ENCODE peak calls at places on chromosomes 4 and X, in four cellular contexts. J is right lobe of liver, Z is brain microvascular endothelial cell, K is H1. S is an unnamed sample.

GRCh38 chr4:122346503-122346902 is 32.3 kb upstream of the ADAD1 start:
- DNase-seq in J (no peak), Z (no peak), K (no peak), S (no peak)

GRCh38 chr4:177228599-177228998 is 81.1 kb upstream of the NEIL3 start:
- DNase-seq in J (no peak), Z (no peak), K (no peak), S (no peak)

GRCh38 chrX:44245730-44246129 is 97.7 kb downstream of the EFHC2 start:
- DNase-seq in J (no peak), Z (no peak), K (no peak), S (no peak)

GRCh38 chr4:85669992-85670548 is 195.1 kb downstream of the ARHGAP24 start:
- DNase-seq in J (no peak), Z (no peak), K (no peak), S (no peak)

GRCh38 chrX:11531226-11531625 is 134.5 kb downstream of the ARHGAP6 start:
- DNase-seq in J (no peak), Z (no peak), K (no peak), S (no peak)

GRCh38 chr4:169219440-169219839 is 51.3 kb downstream of the SH3RF1 start:
- DNase-seq in J (no peak), Z (no peak), K (no peak), S (no peak)

GRCh38 chr4:113293673-113294072 is 244.2 kb downstream of the ANK2 start:
- DNase-seq in J (no peak), Z (no peak), K (no peak), S (no peak)

GRCh38 chrX:50100188-50100587 is 100.6 kb downstream of the AKAP4 start:
- DNase-seq in J (no peak), Z (no peak), K (no peak), S (no peak)

GRCh38 chr4:84497835-84498202 is 1.3 kb downstream of the NKX6-1 start:
- DNase-seq in J (no peak), Z (no peak), K (no peak), S (no peak)
- H3K27me3 ChIP-seq in J (peaks cover 84% of the 10 kb centered on the region), Z (peaks cover 28% of the 10 kb centered on the region), K (peaks cover 86% of the 10 kb centered on the region), S (peaks cover 16% of the 10 kb centered on the region)

DNA sequence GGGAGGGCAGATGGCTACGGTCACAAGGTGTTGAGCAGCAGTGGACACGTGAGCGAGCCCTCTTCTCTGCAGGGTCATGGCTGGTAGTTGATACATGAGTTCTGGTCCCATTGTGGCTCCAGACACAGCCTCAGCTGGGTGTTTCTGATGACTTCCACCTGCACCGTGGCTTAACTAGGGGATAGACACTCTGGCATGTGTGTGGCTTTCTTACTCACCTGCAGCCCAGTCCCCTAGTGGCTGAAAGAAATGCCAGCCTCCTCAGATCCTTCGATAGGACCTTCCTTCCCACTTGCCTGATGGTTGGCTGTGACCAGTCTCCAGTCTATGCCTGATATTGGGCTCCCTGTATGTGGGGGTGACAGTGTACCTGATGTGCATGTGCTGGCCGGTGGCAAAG is 5.0 kb downstream of the GPR78 start:
- DNase-seq in J (no peak), Z (no peak), K (no peak), S (no peak)
- H3K27me3 ChIP-seq in J (peaks cover 11% of the 10 kb centered on the region), Z (peaks cover 32% of the 10 kb centered on the region), K (peaks cover 13% of the 10 kb centered on the region), S (peaks cover 5% of the 10 kb centered on the region)

DNA sequence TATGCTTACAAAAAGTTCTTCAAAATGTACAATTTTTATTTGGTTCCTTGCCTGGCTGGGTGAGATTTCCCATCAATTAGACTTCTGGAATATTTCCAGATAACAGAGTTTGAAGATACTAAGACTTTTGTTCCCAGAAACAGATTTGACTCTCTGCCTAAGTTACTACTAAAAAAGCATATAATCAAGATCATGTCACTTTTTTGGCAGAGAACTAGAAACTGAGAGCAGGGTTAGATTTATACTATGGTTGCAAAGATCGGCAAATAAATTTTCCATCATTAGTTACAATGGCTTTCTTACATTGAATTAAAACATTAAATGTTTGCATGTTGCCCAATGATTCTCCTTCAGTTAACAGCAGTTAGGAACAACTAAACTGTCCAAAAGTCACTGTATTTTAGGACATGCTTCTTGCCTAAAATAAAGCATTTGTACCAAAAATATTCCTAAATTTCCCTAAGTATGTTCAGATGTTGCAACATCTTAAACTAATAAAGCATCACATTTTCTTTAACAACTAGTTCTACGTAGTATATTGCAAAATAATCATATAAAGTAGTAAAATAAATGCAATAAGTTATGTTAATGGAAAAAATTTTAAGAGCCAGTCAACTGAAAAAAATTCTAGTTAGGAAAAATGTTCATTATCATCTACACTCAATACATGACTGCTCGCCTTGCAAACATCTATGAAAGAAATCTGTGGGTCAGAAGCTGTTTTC is 73.0 kb downstream of the SEC24D start:
- DNase-seq in J (no peak), Z (no peak), K (no peak), S (no peak)
- H3K27me3 ChIP-seq in J (no peaks in the 10 kb centered on the region), Z (no peaks in the 10 kb centered on the region), K (no peaks in the 10 kb centered on the region), S (no peaks in the 10 kb centered on the region)

GRCh38 chrX:106177982-106178321 is 9.8 kb downstream of the PWWP3B start:
- DNase-seq in J (no peak), Z (no peak), K (no peak), S (no peak)

GRCh38 chrX:106178826-106179225 is 10.7 kb downstream of the PWWP3B start:
- DNase-seq in J (no peak), Z (no peak), K (no peak), S (no peak)

DNA sequence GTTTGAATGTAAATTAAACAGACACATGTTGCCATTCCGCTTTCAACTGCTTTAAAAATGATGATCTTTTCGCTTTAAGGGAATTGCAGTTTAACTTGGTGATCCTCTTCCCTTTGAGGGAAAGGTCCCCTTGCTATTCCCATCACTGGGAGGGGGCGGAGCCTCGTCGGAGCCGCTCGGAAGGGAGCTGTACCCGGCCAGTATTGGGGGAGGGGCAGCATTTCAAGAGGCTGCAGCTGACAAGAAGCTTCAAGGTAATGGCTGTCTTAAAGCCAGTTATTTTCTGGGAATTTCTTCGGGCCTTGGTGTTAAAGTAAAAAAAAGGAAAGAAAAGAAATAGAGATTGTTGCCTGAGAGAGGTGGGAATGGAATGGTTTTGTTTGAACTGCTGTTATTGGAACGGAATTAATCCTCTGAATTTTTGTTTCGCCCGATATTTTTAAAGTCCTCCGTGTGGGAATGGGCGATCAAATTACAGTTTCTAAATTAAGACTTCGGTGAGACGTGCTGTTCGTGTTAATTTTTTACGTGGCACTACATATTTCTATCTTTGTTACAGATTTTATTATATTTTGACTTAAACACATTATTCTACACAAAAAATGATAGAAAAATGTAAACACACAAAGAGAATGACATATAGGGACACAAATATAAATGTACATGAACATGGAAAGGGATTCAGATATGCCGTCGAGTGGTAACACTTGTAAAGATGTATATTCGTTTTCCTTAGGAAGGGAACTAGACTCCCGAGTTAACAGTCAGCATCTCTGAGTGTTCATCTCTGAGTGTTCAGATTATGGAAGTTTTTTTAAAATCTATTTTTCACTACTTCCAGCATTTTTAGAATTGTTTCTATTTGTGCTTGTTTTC is 9.2 kb downstream of the PWWP3B start:
- DNase-seq in J (peak; percentile 54), Z (peak; percentile 61), K (peak; percentile 33), S (no peak)
- H3K27me3 ChIP-seq in J (no peaks in the 10 kb centered on the region), Z (no peaks in the 10 kb centered on the region), K (no peaks in the 10 kb centered on the region), S (peaks cover 31% of the 10 kb centered on the region)

GRCh38 chrX:140507223-140507981 is 2.5 kb upstream of the SOX3 start:
- DNase-seq in J (no peak), Z (no peak), K (no peak), S (no peak)

GRCh38 chrX:140510306-140510676 is 5.4 kb upstream of the SOX3 start:
- DNase-seq in J (no peak), Z (no peak), K (no peak), S (no peak)

GRCh38 chrX:140509468-140510305 is 4.8 kb upstream of the SOX3 start:
- DNase-seq in J (no peak), Z (no peak), K (no peak), S (no peak)

GRCh38 chrX:140507982-140508305 is 3.1 kb upstream of the SOX3 start:
- DNase-seq in J (no peak), Z (no peak), K (no peak), S (no peak)

DNA sequence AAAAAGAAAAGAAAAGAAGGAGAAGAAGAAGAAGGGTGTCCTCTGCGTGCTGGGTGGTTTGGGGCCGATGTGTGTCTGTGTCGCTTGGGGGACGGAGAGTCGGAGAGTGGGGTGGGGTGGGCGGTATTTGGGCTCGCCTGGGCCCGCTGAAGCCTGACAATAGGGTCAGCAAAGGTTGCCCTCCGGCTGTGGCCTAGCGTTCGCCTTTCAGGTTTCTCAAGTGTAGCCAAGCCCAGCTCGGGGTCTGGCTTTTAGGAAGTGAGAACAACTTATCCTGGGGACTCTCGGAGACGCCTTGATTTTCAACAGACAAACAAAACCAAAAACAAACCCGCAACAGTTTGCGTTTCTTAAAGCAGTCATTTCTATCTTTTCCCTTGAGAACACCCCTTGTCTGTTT is 4.1 kb upstream of the SOX3 start:
- DNase-seq in J (no peak), Z (no peak), K (no peak), S (no peak)
- H3K27me3 ChIP-seq in J (peaks cover 52% of the 10 kb centered on the region), Z (peaks cover 30% of the 10 kb centered on the region), K (peaks cover 29% of the 10 kb centered on the region), S (peaks cover 93% of the 10 kb centered on the region)

GRCh38 chr4:81516241-81516640 is 44.5 kb upstream of the RASGEF1B start:
- DNase-seq in J (no peak), Z (no peak), K (no peak), S (no peak)

GRCh38 chr4:81509822-81510221 is 38.1 kb upstream of the RASGEF1B start:
- DNase-seq in J (no peak), Z (no peak), K (no peak), S (no peak)

GRCh38 chr4:81510643-81511189 is 39.0 kb upstream of the RASGEF1B start:
- DNase-seq in J (no peak), Z (no peak), K (no peak), S (no peak)

GRCh38 chr4:81512371-81512770 is 40.7 kb upstream of the RASGEF1B start:
- DNase-seq in J (no peak), Z (no peak), K (no peak), S (no peak)

DNA sequence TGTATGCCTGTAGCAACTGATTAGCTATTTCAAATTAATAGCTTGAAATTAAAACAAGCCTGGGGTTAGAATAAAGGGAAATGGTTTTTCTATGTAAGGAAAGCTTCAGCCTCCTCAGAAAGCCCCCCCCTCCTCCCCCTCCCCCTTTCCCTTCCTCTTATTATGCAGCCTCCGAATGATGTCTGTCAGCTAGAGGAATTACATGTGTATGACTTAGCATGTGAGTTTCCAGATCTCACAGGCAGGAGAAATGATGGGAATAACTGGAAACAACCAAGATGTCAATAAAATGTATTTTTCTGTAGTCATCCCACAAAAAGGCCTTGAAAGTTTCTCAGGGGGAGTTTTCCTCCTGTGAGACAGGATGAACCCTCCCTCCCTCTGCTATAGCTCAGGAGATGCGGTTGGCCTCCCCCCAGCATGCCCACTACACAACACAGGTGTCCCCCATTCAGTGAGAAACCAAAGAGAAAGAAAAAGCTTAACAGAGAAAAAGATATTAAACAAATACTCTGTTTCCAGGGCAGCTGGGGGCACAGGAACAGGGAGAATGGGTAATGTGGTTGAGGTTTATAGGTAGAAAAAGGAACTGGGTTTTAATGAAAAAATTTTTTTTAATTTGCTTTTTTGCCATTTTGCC is 41.4 kb upstream of the RASGEF1B start:
- DNase-seq in J (no peak), Z (no peak), K (no peak), S (no peak)
- H3K27me3 ChIP-seq in J (no peaks in the 10 kb centered on the region), Z (no peaks in the 10 kb centered on the region), K (no peaks in the 10 kb centered on the region), S (no peaks in the 10 kb centered on the region)

GRCh38 chrX:72308566-72309296 is 3.0 kb upstream of the CITED1 start:
- DNase-seq in J (peak; percentile 54), Z (peak; percentile 63), K (no peak), S (peak; percentile 59)
- H3K27me3 ChIP-seq in J (no peaks in the 10 kb centered on the region), Z (peaks cover 55% of the 10 kb centered on the region), K (peaks cover 51% of the 10 kb centered on the region), S (peaks cover 87% of the 10 kb centered on the region)

GRCh38 chr4:3860061-3860912 is 94.1 kb downstream of the ADRA2C start:
- DNase-seq in J (no peak), Z (no peak), K (no peak), S (no peak)
- H3K27me3 ChIP-seq in J (no peaks in the 10 kb centered on the region), Z (peaks cover 4% of the 10 kb centered on the region), K (no peaks in the 10 kb centered on the region), S (peaks cover 87% of the 10 kb centered on the region)